ENCODE peak calls at places on chromosomes 16 and 17, in five cellular contexts. U, F, C, A and W are unnamed samples. For H3K4me1 and H3K9me3, the result is how much of the 10 kb centered on the place peaks cover.

GRCh38 chr17:20114466-20114865 is 105.3 kb downstream of the SPECC1 start:
- DNase-seq in A (no peak), C (no peak), F (no peak), U (no peak), W (no peak)

GRCh38 chr17:8941520-8941919 is 24.0 kb downstream of the PIK3R5 start:
- DNase-seq in C (no peak), U (no peak), F (no peak), A (peak), W (no peak)

GRCh38 chr17:17555151-17555550 is 36.4 kb downstream of the PEMT start:
- DNase-seq in F (no peak), A (no peak), C (no peak), U (no peak), W (no peak)

GRCh38 chr16:70605284-70605659 is 41.1 kb upstream of the IL34 start:
- DNase-seq in U (no peak), C (no peak), A (no peak), F (no peak), W (no peak)

GRCh38 chr17:15210247-15210646 is 54.9 kb downstream of the PMP22 start:
- DNase-seq in U (no peak), C (no peak), F (no peak), A (no peak), W (no peak)

GRCh38 chr17:38663125-38663751 is 11.5 kb downstream of the EPOP start:
- DNase-seq in F (peak), C (no peak), A (peak), U (peak), W (peak)

GRCh38 chr17:61567045-61567802 is 23.8 kb downstream of the NACA2 start:
- DNase-seq in C (no peak), U (no peak), F (no peak), A (no peak), W (no peak)

GRCh38 chr16:30649725-30650368 is 913 bp upstream of the PRR14 start:
- DNase-seq in C (peak), F (no peak), U (no peak), A (no peak), W (no peak)

GRCh38 chr17:28912281-28912937 is 9.5 kb upstream of the DHRS13 start:
- DNase-seq in F (no peak), A (peak), U (no peak), C (no peak), W (no peak)

GRCh38 chr17:64174686-64175456 is 44.9 kb upstream of the ERN1 start:
- DNase-seq in C (no peak), A (no peak), F (no peak), U (no peak), W (no peak)

GRCh38 chr17:59365383-59365981 is 34.0 kb downstream of the YPEL2 start:
- DNase-seq in C (no peak), F (no peak), U (peak), A (no peak), W (no peak)

GRCh38 chr17:81348097-81349055 is 46.9 kb upstream of the BAHCC1 start:
- DNase-seq in A (peak), U (no peak), F (no peak), C (no peak), W (no peak)

GRCh38 chr17:58960068-58960467 is 146.6 kb downstream of the TRIM37 start:
- DNase-seq in U (peak), C (no peak), F (no peak), A (no peak), W (no peak)

GRCh38 chr17:38322897-38323296 is 20.9 kb downstream of the GPR179 start:
- DNase-seq in U (no peak), F (no peak), A (no peak), C (no peak), W (no peak)

GRCh38 chr17:73942668-73943415 is 260.6 kb upstream of the RPL38 start:
- DNase-seq in C (no peak), F (no peak), U (no peak), A (no peak), W (no peak)

GRCh38 chr16:83002351-83003334 is 375.9 kb downstream of the CDH13 start:
- DNase-seq in C (no peak), U (no peak), A (no peak), F (no peak), W (no peak)

GRCh38 chr16:81616321-81617020 is 162.6 kb upstream of the PLCG2 start:
- DNase-seq in U (peak), F (peak), A (peak), C (no peak), W (peak)

GRCh38 chr17:37813753-37814152 is 68.9 kb upstream of the HNF1B start:
- DNase-seq in A (no peak), F (no peak), C (no peak), U (no peak), W (no peak)

GRCh38 chr16:63461248-63461841 is 1425.1 kb upstream of the CDH8 start:
- DNase-seq in U (peak), C (no peak), A (no peak), F (no peak), W (no peak)

GRCh38 chr17:68610554-68610953 is 9.4 kb upstream of the FAM20A start:
- DNase-seq in U (no peak), F (no peak), A (no peak), C (no peak), W (no peak)

GRCh38 chr17:46851029-46851741 is at the start of gene WNT9B:
- DNase-seq in A (peak), U (no peak), C (no peak), F (no peak), W (no peak)

GRCh38 chr17:58365185-58365979 is 13.4 kb upstream of the SUPT4H1 start:
- DNase-seq in C (no peak), A (no peak), U (no peak), F (no peak), W (no peak)

GRCh38 chr17:33653389-33653788 is 360.3 kb upstream of the ASIC2 start:
- DNase-seq in C (peak), A (no peak), U (no peak), F (no peak), W (no peak)

GRCh38 chr17:72219824-72220473 is 99.1 kb downstream of the SOX9 start:
- DNase-seq in C (no peak), A (no peak), U (no peak), F (no peak), W (no peak)

GRCh38 chr17:80948091-80948960 is 43.3 kb upstream of the CHMP6 start:
- DNase-seq in U (no peak), F (no peak), A (no peak), C (no peak), W (no peak)

GRCh38 chr16:20880867-20881866 is 19.0 kb downstream of the DCUN1D3 start:
- DNase-seq in U (no peak), F (no peak), C (no peak), A (no peak), W (no peak)

GRCh38 chr16:27431773-27432599 is 30.0 kb downstream of the IL21R start:
- DNase-seq in F (peak), A (no peak), U (no peak), C (no peak), W (no peak)

GRCh38 chr16:27430923-27431484 is 29.0 kb downstream of the IL21R start:
- DNase-seq in C (no peak), F (peak), U (no peak), A (no peak), W (no peak)

GRCh38 chr16:27434141-27435051 is 32.4 kb downstream of the IL21R start:
- DNase-seq in U (no peak), F (peak), C (peak), A (no peak), W (no peak)

GRCh38 chr16:27430512-27430911 is 28.5 kb downstream of the IL21R start:
- DNase-seq in C (no peak), U (no peak), F (no peak), A (no peak), W (no peak)

GRCh38 chr16:27432600-27432957 is 30.6 kb downstream of the IL21R start:
- DNase-seq in A (no peak), U (no peak), C (no peak), F (no peak), W (no peak)
- H3K4me1 ChIP-seq in A (under half), U (under half), C (under half), F (under half), W (under half)

GRCh38 chr17:42563543-42563942 is 1.6 kb downstream of the COASY start:
- DNase-seq in U (no peak), C (peak), A (peak), F (no peak), W (no peak)
- H3K4me3 ChIP-seq in U (peak), C (peak), A (no peak), F (no peak), W (peak)

GRCh38 chr17:27066315-27066714 is 227.6 kb upstream of the WSB1 start:
- DNase-seq in F (no peak), U (no peak), A (no peak), C (no peak), W (no peak)
- H3K9me3 ChIP-seq in F (under half), U (under half), A (under half), C (under half), W (under half)

GRCh38 chr17:4364622-4365041 is 1.8 kb downstream of the UBE2G1 start:
- DNase-seq in F (no peak), A (no peak), C (no peak), U (no peak), W (no peak)

GRCh38 chr17:4365103-4365627 is 1.3 kb downstream of the UBE2G1 start:
- DNase-seq in C (peak), F (peak), A (peak), U (peak), W (peak)

GRCh38 chr17:4366312-4367063 is at the start of gene UBE2G1:
- DNase-seq in A (peak), C (peak), F (peak), U (peak), W (peak)

GRCh38 chr17:4368341-4368740 is 1.9 kb upstream of the UBE2G1 start:
- DNase-seq in U (no peak), F (no peak), A (no peak), C (no peak), W (no peak)

GRCh38 chr17:4365628-4366311 is 705 bp downstream of the UBE2G1 start:
- DNase-seq in U (peak), F (peak), A (peak), C (peak), W (peak)
- H3K4me1 ChIP-seq in U (under half), F (under half), A (under half), C (under half), W (under half)

GRCh38 chr17:14067347-14067746 is 2.0 kb upstream of the COX10 start:
- DNase-seq in F (no peak), U (no peak), C (no peak), A (no peak), W (no peak)
- H3K4me3 ChIP-seq in F (no peak), U (no peak), C (no peak), A (no peak), W (no peak)

GRCh38 chr17:11272191-11272590 is 31.2 kb downstream of the SHISA6 start:
- DNase-seq in F (no peak), A (no peak), C (no peak), U (no peak), W (no peak)

GRCh38 chr17:11269210-11269609 is 28.2 kb downstream of the SHISA6 start:
- DNase-seq in C (no peak), U (no peak), F (no peak), A (no peak), W (no peak)

GRCh38 chr17:11274106-11274505 is 33.1 kb downstream of the SHISA6 start:
- DNase-seq in U (no peak), A (no peak), C (no peak), F (no peak), W (no peak)

GRCh38 chr17:11276486-11276885 is 35.5 kb downstream of the SHISA6 start:
- DNase-seq in C (no peak), F (no peak), U (no peak), A (no peak), W (no peak)

GRCh38 chr17:11273596-11273995 is 32.6 kb downstream of the SHISA6 start:
- DNase-seq in U (no peak), F (no peak), A (no peak), C (no peak), W (no peak)
- H3K9me3 ChIP-seq in U (under half), F (under half), A (under half), C (under half), W (under half)

GRCh38 chr16:25013751-25014499 is 1.2 kb downstream of the ARHGAP17 start:
- DNase-seq in U (peak), C (no peak), A (no peak), F (no peak), W (no peak)
- H3K4me1 ChIP-seq in U (under half), C (under half), A (under half), F (under half), W (half or more)